ENCODE peak calls at places on chromosome 11, in six cellular contexts. One of them, this sample, is unnamed.

GRCh38 chr11:15933896-15934625 is 422.3 kb downstream of the SOX6 start:
- DNase-seq in trophoblast cell: no peak
- DNase-seq in caudate nucleus: no peak
- DNase-seq in CD4-positive, CD25-positive, alpha-beta regulatory T cell: no peak
- DNase-seq in stimulated activated CD4-positive, alpha-beta T cell treated with anti-CD3 and anti-CD28 coated beads, Interleukin-15, amount 100 ng/mL, for 24 hours: no peak
- DNase-seq in H54: no peak
- DNase-seq in this sample: no peak

GRCh38 chr11:114775849-114776621 is 97.7 kb downstream of the NXPE2 start:
- DNase-seq in trophoblast cell: no peak
- DNase-seq in caudate nucleus: no peak
- DNase-seq in CD4-positive, CD25-positive, alpha-beta regulatory T cell: no peak
- DNase-seq in stimulated activated CD4-positive, alpha-beta T cell treated with anti-CD3 and anti-CD28 coated beads, Interleukin-15, amount 100 ng/mL, for 24 hours: no peak
- DNase-seq in H54: no peak
- DNase-seq in this sample: no peak

GRCh38 chr11:112858289-112859023 is 102.8 kb upstream of the NCAM1 start:
- DNase-seq in trophoblast cell: no peak
- DNase-seq in caudate nucleus: no peak
- DNase-seq in CD4-positive, CD25-positive, alpha-beta regulatory T cell: no peak
- DNase-seq in stimulated activated CD4-positive, alpha-beta T cell treated with anti-CD3 and anti-CD28 coated beads, Interleukin-15, amount 100 ng/mL, for 24 hours: no peak
- DNase-seq in H54: no peak
- DNase-seq in this sample: no peak

GRCh38 chr11:112847568-112847967 is 113.7 kb upstream of the NCAM1 start:
- DNase-seq in trophoblast cell: no peak
- DNase-seq in caudate nucleus: no peak
- DNase-seq in CD4-positive, CD25-positive, alpha-beta regulatory T cell: no peak
- DNase-seq in stimulated activated CD4-positive, alpha-beta T cell treated with anti-CD3 and anti-CD28 coated beads, Interleukin-15, amount 100 ng/mL, for 24 hours: no peak
- DNase-seq in H54: no peak
- DNase-seq in this sample: no peak

GRCh38 chr11:61960532-61960931 is 6.9 kb downstream of the FTH1 start:
- DNase-seq in trophoblast cell: no peak
- DNase-seq in caudate nucleus: no peak
- DNase-seq in CD4-positive, CD25-positive, alpha-beta regulatory T cell: no peak
- DNase-seq in stimulated activated CD4-positive, alpha-beta T cell treated with anti-CD3 and anti-CD28 coated beads, Interleukin-15, amount 100 ng/mL, for 24 hours: no peak
- DNase-seq in H54: no peak
- DNase-seq in this sample: no peak

GRCh38 chr11:24386551-24387404 is 110.1 kb upstream of the LUZP2 start:
- DNase-seq in trophoblast cell: peak; percentile 26
- DNase-seq in caudate nucleus: no peak
- DNase-seq in CD4-positive, CD25-positive, alpha-beta regulatory T cell: no peak
- DNase-seq in stimulated activated CD4-positive, alpha-beta T cell treated with anti-CD3 and anti-CD28 coated beads, Interleukin-15, amount 100 ng/mL, for 24 hours: no peak
- DNase-seq in H54: no peak
- DNase-seq in this sample: no peak

GRCh38 chr11:36953986-36954385 is 355.9 kb upstream of the RAG2 start:
- DNase-seq in trophoblast cell: no peak
- DNase-seq in caudate nucleus: no peak
- DNase-seq in CD4-positive, CD25-positive, alpha-beta regulatory T cell: no peak
- DNase-seq in stimulated activated CD4-positive, alpha-beta T cell treated with anti-CD3 and anti-CD28 coated beads, Interleukin-15, amount 100 ng/mL, for 24 hours: no peak
- DNase-seq in H54: no peak
- DNase-seq in this sample: no peak

GRCh38 chr11:1761110-1761856 is 2.4 kb downstream of the CTSD start:
- DNase-seq in trophoblast cell: no peak
- DNase-seq in caudate nucleus: no peak
- DNase-seq in CD4-positive, CD25-positive, alpha-beta regulatory T cell: no peak
- DNase-seq in stimulated activated CD4-positive, alpha-beta T cell treated with anti-CD3 and anti-CD28 coated beads, Interleukin-15, amount 100 ng/mL, for 24 hours: no peak
- DNase-seq in H54: no peak
- DNase-seq in this sample: no peak

GRCh38 chr11:80155412-80156017 is 714.7 kb upstream of the TENM4 start:
- DNase-seq in trophoblast cell: peak; percentile 59
- DNase-seq in caudate nucleus: no peak
- DNase-seq in CD4-positive, CD25-positive, alpha-beta regulatory T cell: no peak
- DNase-seq in stimulated activated CD4-positive, alpha-beta T cell treated with anti-CD3 and anti-CD28 coated beads, Interleukin-15, amount 100 ng/mL, for 24 hours: no peak
- DNase-seq in H54: no peak
- DNase-seq in this sample: no peak

GRCh38 chr11:85805387-85805786 is 5.6 kb downstream of the SYTL2 start:
- DNase-seq in trophoblast cell: no peak
- DNase-seq in caudate nucleus: no peak
- DNase-seq in CD4-positive, CD25-positive, alpha-beta regulatory T cell: no peak
- DNase-seq in stimulated activated CD4-positive, alpha-beta T cell treated with anti-CD3 and anti-CD28 coated beads, Interleukin-15, amount 100 ng/mL, for 24 hours: no peak
- DNase-seq in H54: no peak
- DNase-seq in this sample: no peak

GRCh38 chr11:102280237-102280833 is 36.9 kb upstream of the BIRC3 start:
- DNase-seq in trophoblast cell: no peak
- DNase-seq in caudate nucleus: no peak
- DNase-seq in CD4-positive, CD25-positive, alpha-beta regulatory T cell: no peak
- DNase-seq in stimulated activated CD4-positive, alpha-beta T cell treated with anti-CD3 and anti-CD28 coated beads, Interleukin-15, amount 100 ng/mL, for 24 hours: no peak
- DNase-seq in H54: no peak
- DNase-seq in this sample: no peak

GRCh38 chr11:12160680-12161079 is 50.3 kb downstream of the MICAL2 start:
- DNase-seq in trophoblast cell: no peak
- DNase-seq in caudate nucleus: no peak
- DNase-seq in CD4-positive, CD25-positive, alpha-beta regulatory T cell: no peak
- DNase-seq in stimulated activated CD4-positive, alpha-beta T cell treated with anti-CD3 and anti-CD28 coated beads, Interleukin-15, amount 100 ng/mL, for 24 hours: no peak
- DNase-seq in H54: no peak
- DNase-seq in this sample: no peak

GRCh38 chr11:124756033-124756752 is 4.1 kb upstream of the VSIG2 start:
- DNase-seq in trophoblast cell: no peak
- DNase-seq in caudate nucleus: no peak
- DNase-seq in CD4-positive, CD25-positive, alpha-beta regulatory T cell: no peak
- DNase-seq in stimulated activated CD4-positive, alpha-beta T cell treated with anti-CD3 and anti-CD28 coated beads, Interleukin-15, amount 100 ng/mL, for 24 hours: no peak
- DNase-seq in H54: no peak
- DNase-seq in this sample: no peak

GRCh38 chr11:34915136-34916013 is 804 bp downstream of the APIP start:
- DNase-seq in trophoblast cell: peak; percentile 19
- DNase-seq in caudate nucleus: peak; percentile 64
- DNase-seq in CD4-positive, CD25-positive, alpha-beta regulatory T cell: no peak
- DNase-seq in stimulated activated CD4-positive, alpha-beta T cell treated with anti-CD3 and anti-CD28 coated beads, Interleukin-15, amount 100 ng/mL, for 24 hours: no peak
- DNase-seq in H54: no peak
- DNase-seq in this sample: no peak

GRCh38 chr11:64400096-64400495 is 41.1 kb downstream of the RPS6KA4 start:
- DNase-seq in trophoblast cell: no peak
- DNase-seq in caudate nucleus: no peak
- DNase-seq in CD4-positive, CD25-positive, alpha-beta regulatory T cell: no peak
- DNase-seq in stimulated activated CD4-positive, alpha-beta T cell treated with anti-CD3 and anti-CD28 coated beads, Interleukin-15, amount 100 ng/mL, for 24 hours: no peak
- DNase-seq in H54: peak; percentile 82
- DNase-seq in this sample: no peak

GRCh38 chr11:128694618-128695481 is 978 bp downstream of the FLI1 start:
- DNase-seq in trophoblast cell: peak; percentile 9
- DNase-seq in caudate nucleus: no peak
- DNase-seq in CD4-positive, CD25-positive, alpha-beta regulatory T cell: no peak
- DNase-seq in stimulated activated CD4-positive, alpha-beta T cell treated with anti-CD3 and anti-CD28 coated beads, Interleukin-15, amount 100 ng/mL, for 24 hours: peak; percentile 64
- DNase-seq in H54: no peak
- DNase-seq in this sample: peak; percentile 54

GRCh38 chr11:14908214-14908880 is 16.3 kb upstream of the CYP2R1 start:
- DNase-seq in trophoblast cell: peak; percentile 63
- DNase-seq in caudate nucleus: no peak
- DNase-seq in CD4-positive, CD25-positive, alpha-beta regulatory T cell: peak; percentile 48
- DNase-seq in stimulated activated CD4-positive, alpha-beta T cell treated with anti-CD3 and anti-CD28 coated beads, Interleukin-15, amount 100 ng/mL, for 24 hours: peak; percentile 47
- DNase-seq in H54: no peak
- DNase-seq in this sample: peak; percentile 38

GRCh38 chr11:38089728-38090127 is 1491.7 kb upstream of the RAG2 start:
- DNase-seq in trophoblast cell: peak; percentile 98
- DNase-seq in caudate nucleus: no peak
- DNase-seq in CD4-positive, CD25-positive, alpha-beta regulatory T cell: no peak
- DNase-seq in stimulated activated CD4-positive, alpha-beta T cell treated with anti-CD3 and anti-CD28 coated beads, Interleukin-15, amount 100 ng/mL, for 24 hours: no peak
- DNase-seq in H54: no peak
- DNase-seq in this sample: no peak

GRCh38 chr11:62889484-62890437 is 9.1 kb downstream of the SLC3A2 start:
- DNase-seq in trophoblast cell: peak; percentile 58
- DNase-seq in caudate nucleus: no peak
- DNase-seq in CD4-positive, CD25-positive, alpha-beta regulatory T cell: no peak
- DNase-seq in stimulated activated CD4-positive, alpha-beta T cell treated with anti-CD3 and anti-CD28 coated beads, Interleukin-15, amount 100 ng/mL, for 24 hours: peak; percentile 43
- DNase-seq in H54: no peak
- DNase-seq in this sample: peak; percentile 46

GRCh38 chr11:103085758-103086365 is 6.1 kb downstream of the DCUN1D5 start:
- DNase-seq in trophoblast cell: no peak
- DNase-seq in caudate nucleus: no peak
- DNase-seq in CD4-positive, CD25-positive, alpha-beta regulatory T cell: no peak
- DNase-seq in stimulated activated CD4-positive, alpha-beta T cell treated with anti-CD3 and anti-CD28 coated beads, Interleukin-15, amount 100 ng/mL, for 24 hours: no peak
- DNase-seq in H54: no peak
- DNase-seq in this sample: no peak

GRCh38 chr11:61384271-61385242 is 7.8 kb upstream of the TMEM216 start:
- DNase-seq in trophoblast cell: peak; percentile 79
- DNase-seq in caudate nucleus: no peak
- DNase-seq in CD4-positive, CD25-positive, alpha-beta regulatory T cell: no peak
- DNase-seq in stimulated activated CD4-positive, alpha-beta T cell treated with anti-CD3 and anti-CD28 coated beads, Interleukin-15, amount 100 ng/mL, for 24 hours: no peak
- DNase-seq in H54: no peak
- DNase-seq in this sample: no peak

GRCh38 chr11:72778535-72779494 is 15.0 kb downstream of the STARD10 start:
- DNase-seq in trophoblast cell: no peak
- DNase-seq in caudate nucleus: no peak
- DNase-seq in CD4-positive, CD25-positive, alpha-beta regulatory T cell: no peak
- DNase-seq in stimulated activated CD4-positive, alpha-beta T cell treated with anti-CD3 and anti-CD28 coated beads, Interleukin-15, amount 100 ng/mL, for 24 hours: no peak
- DNase-seq in H54: no peak
- DNase-seq in this sample: no peak

GRCh38 chr11:89381094-89381493 is 110.1 kb downstream of the NOX4 start:
- DNase-seq in trophoblast cell: peak; percentile 89
- DNase-seq in caudate nucleus: no peak
- DNase-seq in CD4-positive, CD25-positive, alpha-beta regulatory T cell: no peak
- DNase-seq in stimulated activated CD4-positive, alpha-beta T cell treated with anti-CD3 and anti-CD28 coated beads, Interleukin-15, amount 100 ng/mL, for 24 hours: peak; percentile 3
- DNase-seq in H54: peak; percentile 1
- DNase-seq in this sample: no peak

GRCh38 chr11:112369374-112369773 is 108.7 kb upstream of the PLET1 start:
- DNase-seq in trophoblast cell: no peak
- DNase-seq in caudate nucleus: no peak
- DNase-seq in CD4-positive, CD25-positive, alpha-beta regulatory T cell: no peak
- DNase-seq in stimulated activated CD4-positive, alpha-beta T cell treated with anti-CD3 and anti-CD28 coated beads, Interleukin-15, amount 100 ng/mL, for 24 hours: no peak
- DNase-seq in H54: no peak
- DNase-seq in this sample: no peak

GRCh38 chr11:61161190-61162091 is at the start of gene VPS37C:
- DNase-seq in trophoblast cell: peak; percentile 93
- DNase-seq in caudate nucleus: peak; percentile 82
- DNase-seq in CD4-positive, CD25-positive, alpha-beta regulatory T cell: peak; percentile 92
- DNase-seq in stimulated activated CD4-positive, alpha-beta T cell treated with anti-CD3 and anti-CD28 coated beads, Interleukin-15, amount 100 ng/mL, for 24 hours: peak; percentile 94
- DNase-seq in H54: peak; percentile 89
- DNase-seq in this sample: peak; percentile 93

GRCh38 chr11:27722117-27722844 is 22.0 kb upstream of the BDNF start:
- DNase-seq in trophoblast cell: no peak
- DNase-seq in caudate nucleus: no peak
- DNase-seq in CD4-positive, CD25-positive, alpha-beta regulatory T cell: no peak
- DNase-seq in stimulated activated CD4-positive, alpha-beta T cell treated with anti-CD3 and anti-CD28 coated beads, Interleukin-15, amount 100 ng/mL, for 24 hours: peak; percentile 28
- DNase-seq in H54: no peak
- DNase-seq in this sample: no peak

GRCh38 chr11:110026823-110027626 is 66.2 kb upstream of the ZC3H12C start:
- DNase-seq in trophoblast cell: peak; percentile 45
- DNase-seq in caudate nucleus: peak; percentile 9
- DNase-seq in CD4-positive, CD25-positive, alpha-beta regulatory T cell: no peak
- DNase-seq in stimulated activated CD4-positive, alpha-beta T cell treated with anti-CD3 and anti-CD28 coated beads, Interleukin-15, amount 100 ng/mL, for 24 hours: no peak
- DNase-seq in H54: no peak
- DNase-seq in this sample: no peak